ENCODE peak calls at places on chromosomes 5 and 9, in five cellular contexts. N, E, D, S and G are unnamed samples.

GRCh38 chr5:133048993-133049725 is 2.7 kb upstream of the HSPA4 start:
- DNase-seq in N (no peak), S (no peak), E (no peak), D (no peak), G (peak; percentile 59)

GRCh38 chr5:106127341-106127781 is 1543.4 kb downstream of the EFNA5 start:
- DNase-seq in E (no peak), S (peak; percentile 52), D (no peak), N (no peak), G (no peak)

GRCh38 chr5:124438390-124439380 is 307.8 kb downstream of the ZNF608 start:
- DNase-seq in S (no peak), E (no peak), N (no peak), D (no peak), G (no peak)

GRCh38 chr9:69564557-69564956 is 107.6 kb downstream of the APBA1 start:
- DNase-seq in E (no peak), N (no peak), D (no peak), S (no peak), G (no peak)

GRCh38 chr9:82456621-82457020 is 468.0 kb downstream of the SPATA31D1 start:
- DNase-seq in S (no peak), E (no peak), D (no peak), N (no peak), G (no peak)

GRCh38 chr9:69740872-69741505 is 18.8 kb downstream of the PTAR1 start:
- DNase-seq in S (no peak), N (no peak), D (no peak), E (no peak), G (no peak)

GRCh38 chr9:93020151-93020550 is 38.4 kb upstream of the SUSD3 start:
- DNase-seq in E (no peak), S (no peak), D (no peak), N (no peak), G (no peak)

GRCh38 chr5:105905392-105905791 is 1765.3 kb downstream of the EFNA5 start:
- DNase-seq in S (no peak), E (no peak), D (no peak), N (no peak), G (no peak)

GRCh38 chr5:139655727-139656271 is 7.7 kb downstream of the CXXC5 start:
- DNase-seq in E (no peak), N (no peak), D (no peak), S (no peak), G (peak; percentile 97)

GRCh38 chr5:22541037-22541436 is 312.1 kb downstream of the CDH12 start:
- DNase-seq in E (no peak), D (no peak), S (no peak), N (no peak), G (no peak)

GRCh38 chr5:143205386-143205785 is 198.1 kb downstream of the NR3C1 start:
- DNase-seq in S (no peak), N (no peak), E (no peak), D (peak; percentile 82), G (peak; percentile 88)

GRCh38 chr9:114181583-114182409 is 26.5 kb downstream of the COL27A1 start:
- DNase-seq in N (no peak), E (no peak), S (no peak), D (no peak), G (no peak)

GRCh38 chr5:142239394-142240159 is 85.2 kb downstream of the SPRY4 start:
- DNase-seq in N (no peak), D (no peak), S (no peak), E (no peak), G (no peak)

GRCh38 chr5:172443441-172444109 is 10.8 kb downstream of the SH3PXD2B start:
- DNase-seq in N (peak; percentile 95), S (no peak), E (no peak), D (no peak), G (peak; percentile 91)

GRCh38 chr9:4760122-4760521 is 19.1 kb upstream of the AK3 start:
- DNase-seq in D (no peak), N (no peak), S (no peak), E (no peak), G (no peak)

GRCh38 chr5:91269198-91269597 is 113.9 kb downstream of the ARRDC3 start:
- DNase-seq in N (no peak), D (no peak), S (no peak), E (no peak), G (no peak)

GRCh38 chr9:32399110-32399815 is 14.8 kb downstream of the ACO1 start:
- DNase-seq in N (no peak), E (no peak), S (no peak), D (no peak), G (no peak)

GRCh38 chr5:11072556-11072955 is 311.5 kb upstream of the DAP start:
- DNase-seq in N (no peak), E (no peak), S (no peak), D (no peak), G (no peak)

DNA sequence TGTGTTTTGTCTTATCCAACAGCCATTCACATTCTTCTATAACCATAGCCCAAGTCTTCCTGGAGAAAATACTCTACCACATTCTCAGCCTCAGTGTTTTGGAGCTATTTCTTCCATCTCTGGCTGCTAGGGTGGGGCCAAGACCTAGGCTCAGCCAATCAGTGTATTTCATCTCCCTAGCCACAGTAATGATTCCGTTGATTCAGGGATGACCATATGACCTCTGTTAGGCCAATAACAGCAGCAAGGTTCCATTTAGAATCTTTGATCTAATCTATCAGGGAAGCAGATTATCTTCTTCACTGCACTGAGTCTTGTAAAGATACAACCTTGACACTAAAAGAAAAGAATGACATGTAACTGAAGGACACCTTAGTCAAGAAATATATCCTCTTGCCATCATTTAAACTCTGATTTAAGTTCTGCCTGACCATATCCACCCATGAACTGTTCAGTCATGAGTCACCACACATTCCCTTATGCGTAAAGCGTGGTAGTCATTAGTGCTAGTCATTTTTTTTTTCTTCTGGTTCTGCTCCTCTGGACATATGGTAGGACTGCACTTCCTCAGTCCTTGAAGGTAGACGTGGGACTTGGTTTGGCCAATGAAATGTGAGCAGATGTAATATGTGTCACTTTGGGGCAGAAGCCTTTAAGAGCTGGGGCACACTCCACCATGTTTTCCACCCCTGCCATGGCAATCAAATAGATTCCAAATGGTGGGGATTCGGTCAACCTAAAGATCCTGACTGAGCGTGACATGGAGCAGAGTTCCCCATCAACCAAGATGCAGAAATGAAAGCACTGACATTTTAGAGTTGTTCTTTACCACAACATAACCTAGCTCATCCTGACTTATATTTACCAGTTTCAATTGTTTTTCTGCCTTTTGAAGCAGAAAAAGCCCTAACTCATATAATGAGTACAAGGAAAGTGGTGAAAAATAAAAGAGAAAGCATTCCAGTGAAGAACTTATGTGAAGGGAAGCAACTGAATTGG is 12.7 kb upstream of the PRELID2 start:
- DNase-seq in E (no peak), S (no peak), D (peak; percentile 42), N (no peak), G (no peak)
- H3K27ac ChIP-seq in E (no peak overlapping the region), S (no peak overlapping the region), D (no peak overlapping the region), N (no peak overlapping the region), G (no peak overlapping the region)

DNA sequence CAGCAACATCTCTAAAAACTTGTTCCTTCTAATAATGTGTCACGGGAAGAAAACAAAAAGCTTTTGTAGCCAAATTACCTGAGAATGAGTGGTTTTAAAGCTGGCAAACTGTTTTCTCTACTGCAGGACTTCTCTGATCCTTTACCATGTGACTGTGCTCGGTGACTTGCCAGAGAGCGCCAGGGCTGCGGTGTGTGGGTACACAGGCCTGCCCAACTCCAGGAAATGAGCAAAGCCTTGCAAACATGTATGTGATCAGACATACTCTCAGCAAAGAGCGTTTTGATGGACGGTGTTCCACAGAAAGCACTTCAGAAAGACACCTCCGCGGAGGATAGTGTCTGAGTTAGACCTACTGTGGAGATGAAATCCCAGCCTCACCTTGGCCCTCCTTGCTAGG is 157.3 kb downstream of the SPOCK1 start:
- DNase-seq in D (no peak), N (no peak), E (no peak), S (no peak), G (no peak)
- H3K4me1 ChIP-seq in D (peaks cover 9% of the 10 kb centered on the region), N (no peaks in the 10 kb centered on the region), E (no peaks in the 10 kb centered on the region), S (no peaks in the 10 kb centered on the region), G (no peaks in the 10 kb centered on the region)

GRCh38 chr9:83959061-83959460 is 21.0 kb downstream of the HNRNPK start:
- DNase-seq in S (no peak), E (no peak), D (no peak), N (no peak), G (peak; percentile 63)
- H3K27ac ChIP-seq in S (no peak overlapping the region), E (no peak overlapping the region), D (no peak overlapping the region), N (peak overlapping the region; percentile 29), G (no peak overlapping the region)

DNA sequence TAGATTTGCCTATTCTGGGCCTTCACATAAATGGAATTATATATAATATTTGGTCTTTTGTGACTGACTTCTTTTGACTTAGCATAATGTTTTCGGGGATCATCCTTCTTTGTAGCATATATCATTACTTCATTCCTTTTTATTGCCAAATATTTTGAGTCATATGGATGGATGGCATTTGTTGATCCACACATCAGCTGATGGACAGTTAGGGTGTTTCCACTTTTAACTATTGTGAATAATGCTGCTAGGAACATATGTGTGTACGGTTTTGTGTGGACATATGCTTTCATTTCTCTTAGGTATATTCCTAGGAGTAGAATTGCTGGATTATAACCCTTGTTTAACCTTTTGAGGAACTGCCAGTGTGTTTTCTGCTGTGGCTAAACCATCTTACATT is 249.6 kb downstream of the FANCC start:
- DNase-seq in S (no peak), N (no peak), E (no peak), D (no peak), G (no peak)
- H3K4me1 ChIP-seq in S (no peaks in the 10 kb centered on the region), N (peaks cover 21% of the 10 kb centered on the region), E (no peaks in the 10 kb centered on the region), D (peaks cover 29% of the 10 kb centered on the region), G (no peaks in the 10 kb centered on the region)

DNA sequence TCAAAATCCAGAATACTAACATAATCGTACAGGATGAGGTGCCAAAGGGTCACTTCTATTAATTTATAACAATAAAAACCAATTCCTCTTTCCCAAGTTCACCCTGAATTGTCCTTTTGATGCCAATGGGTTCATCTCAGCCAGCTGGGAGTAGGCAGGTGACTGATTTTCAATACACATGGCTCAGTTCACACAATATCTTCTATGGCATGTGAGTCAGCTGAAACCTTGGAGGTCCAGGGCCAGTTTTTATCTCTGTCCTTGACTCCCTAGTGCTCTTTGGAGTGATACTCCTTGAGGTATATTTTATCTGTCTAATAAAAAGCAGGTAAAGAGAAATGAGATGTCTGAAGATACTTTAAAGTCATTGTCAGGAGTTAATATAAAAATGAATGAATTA is 186.6 kb downstream of the SMC2 start:
- DNase-seq in D (no peak), S (no peak), N (no peak), E (no peak), G (no peak)
- H3K27ac ChIP-seq in D (no peak overlapping the region), S (no peak overlapping the region), N (no peak overlapping the region), E (no peak overlapping the region), G (no peak overlapping the region)

GRCh38 chr5:1497271-1497777 is 26.4 kb downstream of the LPCAT1 start:
- DNase-seq in N (no peak), E (no peak), S (peak; percentile 59), D (no peak), G (no peak)
- H3K4me1 ChIP-seq in N (no peaks in the 10 kb centered on the region), E (peaks cover 40% of the 10 kb centered on the region), S (peaks cover 89% of the 10 kb centered on the region), D (no peaks in the 10 kb centered on the region), G (no peaks in the 10 kb centered on the region)